ENCODE peak calls at places on chromosomes 13 and 19, in four cellular contexts. One of them, this sample, is unnamed.
A peak's percentile ranks its signal among the peaks of the same experiment; 100 is the strongest.

GRCh38 chr19:48868196-48868886 is at the start of gene PLEKHA4:
- DNase-seq in heart left ventricle: peak; percentile 84
- DNase-seq in GM23338: no peak
- DNase-seq in RWPE2: no peak
- DNase-seq in this sample: peak; percentile 93

GRCh38 chr19:11375143-11375948 is 880 bp downstream of the SWSAP1 start:
- DNase-seq in heart left ventricle: peak; percentile 70
- DNase-seq in GM23338: peak; percentile 79
- DNase-seq in RWPE2: no peak
- DNase-seq in this sample: peak; percentile 91

GRCh38 chr19:10690351-10690781 is 10.9 kb upstream of the QTRT1 start:
- DNase-seq in heart left ventricle: no peak
- DNase-seq in GM23338: no peak
- DNase-seq in RWPE2: no peak
- DNase-seq in this sample: peak; percentile 79

GRCh38 chr19:8311461-8312260 is 3.5 kb upstream of the CD320 start:
- DNase-seq in heart left ventricle: peak; percentile 60
- DNase-seq in GM23338: no peak
- DNase-seq in RWPE2: peak; percentile 33
- DNase-seq in this sample: peak; percentile 46

GRCh38 chr19:28217064-28217463 is 995.9 kb downstream of the UQCRFS1 start:
- DNase-seq in heart left ventricle: no peak
- DNase-seq in GM23338: peak; percentile 86
- DNase-seq in RWPE2: no peak
- DNase-seq in this sample: no peak

GRCh38 chr19:44986389-44986788 is 14.9 kb upstream of the RELB start:
- DNase-seq in heart left ventricle: no peak
- DNase-seq in GM23338: no peak
- DNase-seq in RWPE2: no peak
- DNase-seq in this sample: no peak

GRCh38 chr19:5456130-5456835 is 1.1 kb downstream of the ZNRF4 start:
- DNase-seq in heart left ventricle: no peak
- DNase-seq in GM23338: no peak
- DNase-seq in RWPE2: no peak
- DNase-seq in this sample: no peak

GRCh38 chr19:7783991-7784421 is 21.0 kb downstream of the CLEC4M start:
- DNase-seq in heart left ventricle: peak; percentile 47
- DNase-seq in GM23338: peak; percentile 46
- DNase-seq in RWPE2: no peak
- DNase-seq in this sample: no peak

GRCh38 chr13:113643593-113643992 is 14.4 kb downstream of the ATP4B start:
- DNase-seq in heart left ventricle: no peak
- DNase-seq in GM23338: no peak
- DNase-seq in RWPE2: no peak
- DNase-seq in this sample: no peak

DNA sequence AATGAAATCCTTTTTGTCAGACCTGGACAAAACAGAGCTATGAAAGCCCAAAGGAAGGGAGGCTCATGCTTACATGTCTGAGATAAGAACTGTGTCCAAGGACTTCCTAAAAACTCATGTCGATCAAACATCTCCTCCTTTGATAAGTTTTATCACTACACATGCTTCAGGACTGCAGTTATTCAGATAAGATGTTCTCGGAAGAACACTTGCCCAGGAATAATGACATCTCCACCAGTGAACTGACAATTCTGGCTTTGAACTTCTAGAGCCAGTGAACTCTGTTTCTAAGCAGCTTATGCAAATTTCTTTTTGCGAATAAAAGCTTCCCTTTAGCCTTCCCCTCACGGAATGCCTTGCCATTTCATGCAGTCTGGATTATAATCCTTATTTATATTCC is 561.6 kb downstream of the TBC1D4 start:
- DNase-seq in heart left ventricle: no peak
- DNase-seq in GM23338: no peak
- DNase-seq in RWPE2: no peak
- DNase-seq in this sample: no peak
- H3K27ac ChIP-seq in heart left ventricle: no peak overlapping the region
- H3K27ac ChIP-seq in GM23338: no peak overlapping the region
- H3K27ac ChIP-seq in RWPE2: no peak overlapping the region
- H3K27ac ChIP-seq in this sample: no peak overlapping the region

DNA sequence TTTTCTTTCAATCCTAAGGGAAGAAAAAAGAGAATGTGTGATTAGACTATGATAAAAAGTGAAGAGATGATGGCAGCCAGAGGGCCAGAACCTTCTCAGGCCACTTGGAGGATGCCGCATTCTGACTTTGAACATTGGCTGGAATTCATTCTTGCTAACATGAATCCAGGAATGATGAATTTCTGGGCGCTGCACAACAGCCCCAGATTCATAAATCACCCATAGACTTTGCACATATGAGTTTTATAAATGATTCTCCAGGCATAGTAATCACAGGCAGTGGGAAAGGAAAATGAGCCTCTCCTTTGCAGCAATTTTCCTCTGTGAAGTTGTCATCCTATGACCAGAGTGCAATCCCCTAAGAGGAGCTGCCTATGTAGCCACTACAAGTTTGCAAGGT is 555.4 kb downstream of the KCTD12 start:
- DNase-seq in heart left ventricle: no peak
- DNase-seq in GM23338: no peak
- DNase-seq in RWPE2: no peak
- DNase-seq in this sample: no peak
- H3K27ac ChIP-seq in heart left ventricle: no peak overlapping the region
- H3K27ac ChIP-seq in GM23338: no peak overlapping the region
- H3K27ac ChIP-seq in RWPE2: no peak overlapping the region
- H3K27ac ChIP-seq in this sample: no peak overlapping the region

GRCh38 chr13:33072759-33073158 is 56.5 kb downstream of the KL start:
- DNase-seq in heart left ventricle: no peak
- DNase-seq in GM23338: no peak
- DNase-seq in RWPE2: no peak
- DNase-seq in this sample: no peak
- H3K27ac ChIP-seq in heart left ventricle: no peak overlapping the region
- H3K27ac ChIP-seq in GM23338: no peak overlapping the region
- H3K27ac ChIP-seq in RWPE2: no peak overlapping the region
- H3K27ac ChIP-seq in this sample: no peak overlapping the region

GRCh38 chr13:30331331-30331771 is 24.0 kb upstream of the KATNAL1 start:
- DNase-seq in heart left ventricle: no peak
- DNase-seq in GM23338: no peak
- DNase-seq in RWPE2: no peak
- DNase-seq in this sample: no peak
- H3K27ac ChIP-seq in heart left ventricle: no peak overlapping the region
- H3K27ac ChIP-seq in GM23338: no peak overlapping the region
- H3K27ac ChIP-seq in RWPE2: no peak overlapping the region
- H3K27ac ChIP-seq in this sample: no peak overlapping the region

GRCh38 chr13:28392428-28392827 is 102.5 kb downstream of the FLT1 start:
- DNase-seq in heart left ventricle: no peak
- DNase-seq in GM23338: no peak
- DNase-seq in RWPE2: no peak
- DNase-seq in this sample: no peak
- H3K27ac ChIP-seq in heart left ventricle: peak overlapping the region; percentile 45
- H3K27ac ChIP-seq in GM23338: peak overlapping the region; percentile 63
- H3K27ac ChIP-seq in RWPE2: no peak overlapping the region
- H3K27ac ChIP-seq in this sample: no peak overlapping the region

GRCh38 chr19:58000677-58001076 is 1.9 kb downstream of the ZNF606 start:
- DNase-seq in heart left ventricle: no peak
- DNase-seq in GM23338: no peak
- DNase-seq in RWPE2: no peak
- DNase-seq in this sample: no peak

GRCh38 chr19:58001895-58002369 is 688 bp downstream of the ZNF606 start:
- DNase-seq in heart left ventricle: no peak
- DNase-seq in GM23338: no peak
- DNase-seq in RWPE2: no peak
- DNase-seq in this sample: no peak

GRCh38 chr19:58007285-58007684 is 4.7 kb upstream of the ZNF606 start:
- DNase-seq in heart left ventricle: no peak
- DNase-seq in GM23338: peak; percentile 81
- DNase-seq in RWPE2: no peak
- DNase-seq in this sample: no peak

GRCh38 chr19:58003153-58003828 is 671 bp upstream of the ZNF606 start:
- DNase-seq in heart left ventricle: no peak
- DNase-seq in GM23338: peak; percentile 53
- DNase-seq in RWPE2: no peak
- DNase-seq in this sample: no peak

DNA sequence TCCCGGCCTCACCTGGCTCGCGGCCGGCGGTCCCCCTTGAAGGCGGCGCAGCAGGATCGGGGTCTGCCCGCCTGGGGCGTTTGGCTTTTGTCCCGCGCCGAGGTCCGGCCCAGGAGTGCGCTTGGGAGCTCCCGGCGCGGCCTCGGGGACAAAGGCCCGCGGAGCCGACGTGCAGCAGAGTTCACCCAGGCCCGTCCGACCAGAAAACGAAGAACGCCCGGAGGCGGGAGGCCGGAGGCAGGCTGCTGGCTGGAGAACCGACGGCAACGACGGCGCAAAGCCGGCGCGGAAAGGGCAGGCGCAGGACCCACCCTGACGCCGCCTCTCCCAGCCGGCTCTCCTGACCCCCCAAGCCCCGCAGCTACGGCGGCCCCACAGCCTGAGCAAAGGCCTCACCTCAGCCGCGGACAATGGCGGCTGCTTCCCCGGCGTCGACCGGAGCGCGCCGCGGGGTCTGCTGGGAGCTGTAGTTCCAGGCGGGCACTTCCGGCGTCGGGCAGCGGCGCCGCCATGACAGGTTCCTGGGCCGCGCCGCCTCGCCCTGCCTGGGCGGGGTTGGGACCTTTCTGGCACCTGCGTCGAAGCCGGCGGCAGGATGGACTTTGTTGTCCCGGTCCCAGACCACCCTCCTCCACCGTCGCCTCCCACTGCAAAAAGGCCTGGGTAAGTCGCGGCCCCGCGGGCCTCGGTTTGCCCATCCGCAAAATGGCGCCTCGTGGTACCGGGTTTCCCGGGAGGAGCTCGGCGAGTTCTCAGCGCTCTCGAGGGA is at the start of gene ZNF606:
- DNase-seq in heart left ventricle: peak; percentile 93
- DNase-seq in GM23338: peak; percentile 94
- DNase-seq in RWPE2: peak; percentile 82
- DNase-seq in this sample: peak; percentile 96
- H3K27ac ChIP-seq in heart left ventricle: peak within 1 kb of the TSS; percentile 90
- H3K27ac ChIP-seq in GM23338: peak within 1 kb of the TSS; percentile 89
- H3K27ac ChIP-seq in RWPE2: peak within 1 kb of the TSS; percentile 57
- H3K27ac ChIP-seq in this sample: peak within 1 kb of the TSS; percentile 88

GRCh38 chr19:16593181-16593580 is 21.0 kb upstream of the SLC35E1 start:
- DNase-seq in heart left ventricle: no peak
- DNase-seq in GM23338: no peak
- DNase-seq in RWPE2: no peak
- DNase-seq in this sample: no peak
- H3K27ac ChIP-seq in heart left ventricle: no peak overlapping the region
- H3K27ac ChIP-seq in GM23338: no peak overlapping the region
- H3K27ac ChIP-seq in RWPE2: no peak overlapping the region
- H3K27ac ChIP-seq in this sample: no peak overlapping the region

DNA sequence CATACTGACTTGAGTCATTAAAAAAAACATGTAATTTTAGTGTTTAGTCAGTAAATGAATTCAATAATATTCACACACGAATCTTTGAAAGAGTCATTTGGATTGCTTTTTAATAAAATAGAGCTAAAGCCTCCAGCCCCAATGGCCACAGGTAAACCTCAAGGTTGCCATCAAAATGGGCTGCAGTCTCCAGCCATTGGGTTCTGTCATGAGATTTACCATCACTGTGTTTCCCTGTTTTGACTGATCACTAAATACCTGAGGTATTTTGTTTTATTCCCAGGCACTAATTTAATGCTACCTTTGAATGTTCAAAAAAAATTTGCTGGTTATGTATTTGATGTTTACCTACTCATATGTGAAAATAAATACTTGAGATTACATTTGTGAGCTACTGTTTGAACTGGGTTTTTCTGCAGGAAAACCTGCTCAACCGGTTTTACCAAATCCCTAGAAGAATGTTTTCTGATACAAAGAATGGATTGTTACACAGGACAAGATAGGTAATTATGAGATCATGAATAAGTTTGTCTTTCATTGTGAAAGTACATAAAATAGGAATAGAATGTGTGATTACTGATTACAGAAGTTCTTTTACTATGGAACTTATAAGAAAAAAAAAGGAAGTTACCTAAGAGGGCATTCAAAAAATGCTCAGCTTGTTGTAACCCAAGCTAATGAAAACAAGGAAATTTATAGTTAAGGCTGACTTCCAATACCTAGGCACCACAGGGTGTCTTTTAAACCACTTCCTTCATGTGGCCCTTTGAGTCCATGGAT is 391.3 kb downstream of the EFNB2 start:
- DNase-seq in heart left ventricle: no peak
- DNase-seq in GM23338: peak; percentile 74
- DNase-seq in RWPE2: no peak
- DNase-seq in this sample: no peak
- H3K27ac ChIP-seq in heart left ventricle: no peak overlapping the region
- H3K27ac ChIP-seq in GM23338: peak overlapping the region; percentile 16
- H3K27ac ChIP-seq in RWPE2: peak overlapping the region; percentile 96
- H3K27ac ChIP-seq in this sample: no peak overlapping the region

DNA sequence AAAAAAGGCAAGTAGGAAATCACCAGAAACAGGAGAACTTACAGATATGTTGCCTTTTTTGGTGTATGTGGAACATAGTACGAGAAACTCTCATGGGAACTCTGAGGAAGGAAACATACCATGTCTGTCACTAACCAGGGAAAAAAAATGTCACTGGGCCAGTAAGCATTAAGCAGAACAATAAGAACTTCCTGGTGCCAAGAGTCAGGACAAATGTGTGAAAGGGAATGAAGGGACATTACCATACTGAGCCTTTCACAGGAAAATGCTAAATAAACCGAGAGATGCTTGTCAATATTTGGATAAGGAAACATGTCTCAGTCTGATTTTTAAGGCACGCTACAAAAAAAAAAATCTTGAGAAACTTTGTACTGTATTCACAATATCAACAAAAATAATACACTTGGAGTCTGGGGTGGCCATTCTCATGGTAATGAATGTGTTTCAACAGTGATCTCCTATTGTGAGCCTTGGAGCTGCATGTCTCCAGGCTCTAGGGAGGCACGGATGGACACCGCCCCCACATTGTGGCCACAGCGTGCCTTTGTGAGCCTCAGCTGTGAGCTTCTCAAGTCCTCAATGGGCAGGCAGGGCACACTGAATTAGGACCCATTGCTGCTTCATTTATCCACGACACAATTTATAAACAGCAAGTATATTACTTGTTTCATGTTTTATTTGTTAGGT is 113.0 kb upstream of the ARGLU1 start:
- DNase-seq in heart left ventricle: peak; percentile 39
- DNase-seq in GM23338: peak; percentile 82
- DNase-seq in RWPE2: no peak
- DNase-seq in this sample: no peak
- H3K27ac ChIP-seq in heart left ventricle: peak overlapping the region; percentile 46
- H3K27ac ChIP-seq in GM23338: peak overlapping the region; percentile 66
- H3K27ac ChIP-seq in RWPE2: no peak overlapping the region
- H3K27ac ChIP-seq in this sample: no peak overlapping the region

GRCh38 chr13:63327584-63327983 is 1911.9 kb upstream of the PCDH20 start:
- DNase-seq in heart left ventricle: no peak
- DNase-seq in GM23338: no peak
- DNase-seq in RWPE2: no peak
- DNase-seq in this sample: no peak
- H3K27ac ChIP-seq in heart left ventricle: no peak overlapping the region
- H3K27ac ChIP-seq in GM23338: no peak overlapping the region
- H3K27ac ChIP-seq in RWPE2: no peak overlapping the region
- H3K27ac ChIP-seq in this sample: no peak overlapping the region

This sample was measured in kidney.